ENCODE peak calls at places on chromosomes 6 and 20, in ten cellular contexts. Y, Z, R, V, N, C, W, E, I and B are unnamed samples.

GRCh38 chr20:1652960-1653359 is 4.6 kb downstream of the SIRPG start:
- DNase-seq in W (no peak), C (no peak), I (no peak), N (no peak), V (no peak), Z (no peak), R (no peak), E (no peak), Y (no peak), B (no peak)

GRCh38 chr6:4358414-4359107 is 223.2 kb upstream of the ECI2 start:
- DNase-seq in I (peak; percentile 99), E (peak; percentile 57), W (peak; percentile 97), Z (peak; percentile 91), Y (peak; percentile 97), N (peak; percentile 100), R (peak; percentile 95), V (no peak), C (peak; percentile 93), B (peak; percentile 100)

GRCh38 chr6:135693971-135694370 is 157.5 kb upstream of the PDE7B start:
- DNase-seq in R (no peak), Z (no peak), I (no peak), E (no peak), W (peak; percentile 8), C (no peak), N (no peak), Y (no peak), V (no peak), B (peak; percentile 52)

GRCh38 chr6:680666-681374 is 12.1 kb downstream of the EXOC2 start:
- DNase-seq in E (no peak), N (no peak), I (no peak), R (no peak), V (no peak), W (no peak), Y (no peak), C (no peak), Z (no peak), B (no peak)

GRCh38 chr6:55512904-55513303 is 66.1 kb downstream of the HMGCLL1 start:
- DNase-seq in W (no peak), I (no peak), N (no peak), C (no peak), Z (no peak), V (no peak), Y (no peak), E (no peak), R (no peak), B (no peak)

GRCh38 chr6:56719310-56719709 is 76.6 kb upstream of the DST start:
- DNase-seq in C (peak; percentile 65), I (no peak), W (peak; percentile 79), R (no peak), E (no peak), Z (no peak), V (no peak), N (no peak), Y (no peak), B (peak; percentile 24)

GRCh38 chr6:17268114-17268513 is 13.0 kb upstream of the RBM24 start:
- DNase-seq in R (no peak), I (no peak), C (peak; percentile 83), V (no peak), W (peak; percentile 42), N (no peak), E (no peak), Y (no peak), Z (no peak), B (peak; percentile 32)

GRCh38 chr6:149961728-149962425 is 1.9 kb upstream of the ULBP1 start:
- DNase-seq in E (no peak), R (no peak), Y (no peak), I (no peak), V (peak; percentile 21), W (no peak), C (no peak), N (peak; percentile 17), Z (no peak), B (peak; percentile 30)

GRCh38 chr6:118719351-118720124 is 68.1 kb upstream of the CEP85L start:
- DNase-seq in C (no peak), R (no peak), I (no peak), Z (no peak), E (no peak), V (no peak), Y (no peak), W (no peak), N (no peak), B (no peak)

GRCh38 chr6:48641544-48641943 is 530.5 kb upstream of the PTCHD4 start:
- DNase-seq in E (no peak), C (peak; percentile 16), Y (no peak), V (no peak), Z (no peak), I (peak; percentile 23), R (no peak), N (no peak), W (peak; percentile 85), B (peak; percentile 70)

GRCh38 chr6:12060780-12061619 is 48.9 kb downstream of the HIVEP1 start:
- DNase-seq in C (peak; percentile 75), N (no peak), Z (peak; percentile 83), Y (no peak), V (peak; percentile 62), W (peak; percentile 80), I (no peak), R (peak; percentile 70), E (peak; percentile 52), B (no peak)

GRCh38 chr6:137764464-137764863 is 102.6 kb upstream of the TNFAIP3 start:
- DNase-seq in N (peak; percentile 77), R (no peak), C (peak; percentile 44), E (no peak), V (no peak), Y (no peak), Z (no peak), W (peak; percentile 73), I (peak; percentile 65), B (peak; percentile 94)

GRCh38 chr6:56482525-56482924 is 160.2 kb downstream of the DST start:
- DNase-seq in N (no peak), Y (no peak), I (no peak), V (no peak), R (no peak), C (no peak), E (no peak), Z (no peak), W (no peak), B (no peak)

GRCh38 chr20:52682271-52682670 is 289.9 kb upstream of the TSHZ2 start:
- DNase-seq in E (no peak), W (no peak), C (no peak), I (no peak), N (no peak), Z (no peak), V (no peak), R (no peak), Y (no peak), B (no peak)

GRCh38 chr6:52910091-52910490 is 593 bp upstream of the GSTA3 start:
- DNase-seq in Y (no peak), E (no peak), W (peak; percentile 39), V (no peak), C (no peak), R (no peak), N (no peak), I (no peak), Z (no peak), B (peak; percentile 66)

GRCh38 chr6:157019733-157020132 is 242.6 kb downstream of the ARID1B start:
- DNase-seq in R (no peak), Y (no peak), N (peak; percentile 25), E (no peak), I (no peak), Z (no peak), W (no peak), V (no peak), C (peak; percentile 57), B (peak; percentile 43)

GRCh38 chr20:51412333-51412761 is 130.2 kb downstream of the NFATC2 start:
- DNase-seq in Z (no peak), Y (no peak), I (no peak), W (peak; percentile 58), C (peak; percentile 81), N (peak; percentile 47), V (no peak), R (peak; percentile 62), E (no peak), B (peak; percentile 61)

GRCh38 chr6:155787168-155787567 is 331.5 kb upstream of the NOX3 start:
- DNase-seq in I (no peak), V (no peak), Z (no peak), N (no peak), E (no peak), R (no peak), C (no peak), Y (peak; percentile 55), W (no peak), B (no peak)

GRCh38 chr6:70241991-70242420 is 60.9 kb downstream of the COL9A1 start:
- DNase-seq in V (no peak), E (no peak), R (no peak), I (no peak), Z (peak; percentile 68), Y (no peak), N (no peak), C (no peak), W (no peak), B (no peak)

GRCh38 chr6:167569879-167570278 is 245.0 kb downstream of the TTLL2 start:
- DNase-seq in E (no peak), N (no peak), Y (no peak), V (no peak), C (no peak), I (no peak), W (no peak), Z (no peak), R (no peak), B (no peak)

GRCh38 chr6:134520181-134521115 is 202.5 kb upstream of the SGK1 start:
- DNase-seq in N (peak; percentile 40), Z (no peak), C (peak; percentile 85), W (peak; percentile 63), I (no peak), R (no peak), Y (no peak), V (no peak), E (no peak), B (no peak)

GRCh38 chr6:149196091-149196490 is 121.4 kb upstream of the TAB2 start:
- DNase-seq in Y (no peak), N (no peak), E (no peak), R (no peak), V (no peak), C (no peak), I (no peak), W (no peak), Z (no peak), B (no peak)

GRCh38 chr6:28351493-28351925 is 1.8 kb downstream of the ZKSCAN3 start:
- DNase-seq in Y (no peak), I (no peak), R (no peak), E (no peak), C (no peak), Z (no peak), W (no peak), N (no peak), V (no peak), B (no peak)